ENCODE peak calls at places on chromosomes 5 and 9, in ten cellular contexts. One of them, this sample, is unnamed.

GRCh38 chr5:66829826-66830225 is 233.6 kb downstream of the MAST4 start:
- DNase-seq in H9: no peak
- DNase-seq in AG10803: peak
- DNase-seq in colonic mucosa: no peak
- DNase-seq in CD4-positive, alpha-beta T cell: no peak
- DNase-seq in GM20000: no peak
- DNase-seq in GM10248: no peak
- DNase-seq in osteoblast: no peak
- DNase-seq in DND-41: no peak
- DNase-seq in CD8-positive, alpha-beta T cell: no peak
- DNase-seq in this sample: no peak

GRCh38 chr9:118928723-118929122 is 440.5 kb downstream of the BRINP1 start:
- DNase-seq in CD8-positive, alpha-beta T cell: no peak
- DNase-seq in CD4-positive, alpha-beta T cell: no peak
- DNase-seq in H9: peak
- DNase-seq in GM20000: no peak
- DNase-seq in GM10248: no peak
- DNase-seq in osteoblast: no peak
- DNase-seq in AG10803: no peak
- DNase-seq in DND-41: no peak
- DNase-seq in colonic mucosa: no peak
- DNase-seq in this sample: no peak

GRCh38 chr5:66757219-66757833 is 161.1 kb downstream of the MAST4 start:
- DNase-seq in AG10803: peak
- DNase-seq in CD8-positive, alpha-beta T cell: no peak
- DNase-seq in H9: no peak
- DNase-seq in DND-41: peak
- DNase-seq in GM10248: peak
- DNase-seq in osteoblast: no peak
- DNase-seq in GM20000: peak
- DNase-seq in CD4-positive, alpha-beta T cell: no peak
- DNase-seq in colonic mucosa: no peak
- DNase-seq in this sample: no peak

GRCh38 chr5:123474238-123474637 is 37.7 kb upstream of the CSNK1G3 start:
- DNase-seq in colonic mucosa: no peak
- DNase-seq in osteoblast: no peak
- DNase-seq in DND-41: no peak
- DNase-seq in CD4-positive, alpha-beta T cell: no peak
- DNase-seq in AG10803: peak
- DNase-seq in H9: no peak
- DNase-seq in GM10248: no peak
- DNase-seq in CD8-positive, alpha-beta T cell: no peak
- DNase-seq in GM20000: no peak
- DNase-seq in this sample: no peak

GRCh38 chr5:164332349-164333196 is 827.2 kb downstream of the MAT2B start:
- DNase-seq in GM10248: no peak
- DNase-seq in CD8-positive, alpha-beta T cell: no peak
- DNase-seq in CD4-positive, alpha-beta T cell: no peak
- DNase-seq in DND-41: no peak
- DNase-seq in osteoblast: no peak
- DNase-seq in GM20000: no peak
- DNase-seq in H9: no peak
- DNase-seq in AG10803: no peak
- DNase-seq in colonic mucosa: no peak
- DNase-seq in this sample: no peak

GRCh38 chr5:78360674-78361225 is 333 bp downstream of the SCAMP1 start:
- DNase-seq in osteoblast: peak
- DNase-seq in CD8-positive, alpha-beta T cell: peak
- DNase-seq in CD4-positive, alpha-beta T cell: peak
- DNase-seq in GM20000: peak
- DNase-seq in AG10803: no peak
- DNase-seq in colonic mucosa: peak
- DNase-seq in DND-41: peak
- DNase-seq in GM10248: peak
- DNase-seq in H9: peak
- DNase-seq in this sample: peak

GRCh38 chr5:135934939-135935338 is 19.8 kb downstream of the LECT2 start:
- DNase-seq in GM10248: no peak
- DNase-seq in colonic mucosa: no peak
- DNase-seq in DND-41: no peak
- DNase-seq in CD4-positive, alpha-beta T cell: no peak
- DNase-seq in H9: no peak
- DNase-seq in CD8-positive, alpha-beta T cell: no peak
- DNase-seq in GM20000: no peak
- DNase-seq in osteoblast: peak
- DNase-seq in AG10803: peak
- DNase-seq in this sample: no peak

GRCh38 chr9:88060746-88061145 is 77.5 kb downstream of the SPATA31C2 start:
- DNase-seq in osteoblast: peak
- DNase-seq in H9: no peak
- DNase-seq in GM10248: no peak
- DNase-seq in AG10803: no peak
- DNase-seq in GM20000: no peak
- DNase-seq in CD4-positive, alpha-beta T cell: no peak
- DNase-seq in DND-41: no peak
- DNase-seq in colonic mucosa: no peak
- DNase-seq in CD8-positive, alpha-beta T cell: no peak
- DNase-seq in this sample: no peak

GRCh38 chr5:33785571-33785970 is 106.2 kb downstream of the ADAMTS12 start:
- DNase-seq in GM20000: no peak
- DNase-seq in DND-41: no peak
- DNase-seq in AG10803: no peak
- DNase-seq in colonic mucosa: no peak
- DNase-seq in CD8-positive, alpha-beta T cell: no peak
- DNase-seq in H9: no peak
- DNase-seq in GM10248: no peak
- DNase-seq in osteoblast: no peak
- DNase-seq in CD4-positive, alpha-beta T cell: no peak
- DNase-seq in this sample: no peak

GRCh38 chr5:998276-998974 is 10.2 kb upstream of the NKD2 start:
- DNase-seq in AG10803: no peak
- DNase-seq in DND-41: no peak
- DNase-seq in H9: no peak
- DNase-seq in CD8-positive, alpha-beta T cell: no peak
- DNase-seq in colonic mucosa: no peak
- DNase-seq in GM10248: no peak
- DNase-seq in CD4-positive, alpha-beta T cell: no peak
- DNase-seq in GM20000: no peak
- DNase-seq in osteoblast: peak
- DNase-seq in this sample: peak

GRCh38 chr5:997001-997474 is 11.6 kb upstream of the NKD2 start:
- DNase-seq in CD8-positive, alpha-beta T cell: no peak
- DNase-seq in AG10803: no peak
- DNase-seq in CD4-positive, alpha-beta T cell: no peak
- DNase-seq in GM10248: no peak
- DNase-seq in colonic mucosa: no peak
- DNase-seq in DND-41: peak
- DNase-seq in GM20000: no peak
- DNase-seq in osteoblast: peak
- DNase-seq in H9: peak
- DNase-seq in this sample: no peak

GRCh38 chr5:999724-1000123 is 8.9 kb upstream of the NKD2 start:
- DNase-seq in osteoblast: peak
- DNase-seq in DND-41: no peak
- DNase-seq in GM20000: no peak
- DNase-seq in GM10248: no peak
- DNase-seq in CD4-positive, alpha-beta T cell: no peak
- DNase-seq in CD8-positive, alpha-beta T cell: no peak
- DNase-seq in H9: no peak
- DNase-seq in colonic mucosa: no peak
- DNase-seq in AG10803: no peak
- DNase-seq in this sample: peak

GRCh38 chr5:998975-999501 is 9.6 kb upstream of the NKD2 start:
- DNase-seq in GM10248: no peak
- DNase-seq in CD8-positive, alpha-beta T cell: no peak
- DNase-seq in DND-41: no peak
- DNase-seq in AG10803: no peak
- DNase-seq in colonic mucosa: no peak
- DNase-seq in GM20000: no peak
- DNase-seq in H9: no peak
- DNase-seq in osteoblast: peak
- DNase-seq in CD4-positive, alpha-beta T cell: no peak
- DNase-seq in this sample: peak

GRCh38 chr5:997711-998110 is 10.9 kb upstream of the NKD2 start:
- DNase-seq in AG10803: no peak
- DNase-seq in osteoblast: peak
- DNase-seq in GM10248: no peak
- DNase-seq in GM20000: no peak
- DNase-seq in colonic mucosa: no peak
- DNase-seq in CD8-positive, alpha-beta T cell: no peak
- DNase-seq in H9: no peak
- DNase-seq in DND-41: no peak
- DNase-seq in CD4-positive, alpha-beta T cell: no peak
- DNase-seq in this sample: no peak
- TF ChIP-seq CTCF in AG10803: no peak
- TF ChIP-seq CTCF in osteoblast: no peak
- TF ChIP-seq CTCF in GM10248: no peak
- TF ChIP-seq CTCF in GM20000: no peak
- TF ChIP-seq CTCF in colonic mucosa: no peak
- TF ChIP-seq CTCF in CD8-positive, alpha-beta T cell: no peak
- TF ChIP-seq CTCF in H9: no peak
- TF ChIP-seq CTCF in DND-41: no peak
- TF ChIP-seq CTCF in CD4-positive, alpha-beta T cell: no peak
- TF ChIP-seq CTCF in this sample: no peak

DNA sequence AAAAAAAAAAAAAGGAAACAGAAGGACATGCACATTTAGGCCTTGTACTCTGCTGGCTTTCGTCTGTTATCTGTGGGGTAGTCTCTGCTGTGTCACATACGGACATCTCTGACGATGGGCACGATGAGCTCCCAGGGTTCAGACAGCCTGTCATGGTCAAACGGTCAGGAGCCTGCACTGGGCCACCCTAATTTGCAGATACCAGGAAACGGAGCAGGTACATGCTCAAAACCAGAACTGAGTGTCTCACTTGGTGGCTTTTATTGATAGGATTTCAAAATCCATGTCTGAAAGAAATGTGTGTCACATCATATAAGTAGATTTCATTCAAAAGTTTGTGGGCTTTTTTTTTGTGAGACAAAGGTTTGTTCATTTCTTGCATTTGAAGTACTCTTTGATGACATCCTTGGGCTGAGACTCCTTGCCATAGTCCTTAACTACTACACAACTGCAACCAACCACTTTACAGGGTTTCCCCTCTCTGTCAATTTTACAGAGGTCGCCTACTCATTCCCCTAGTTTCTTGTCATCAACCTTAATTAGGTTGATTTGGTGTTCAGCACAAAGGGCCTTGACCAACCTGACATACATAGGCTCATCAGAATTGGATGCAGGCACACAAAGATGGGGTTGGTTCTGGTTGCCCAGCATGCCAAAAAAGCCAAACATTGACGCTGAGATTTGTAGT is 9.0 kb downstream of the CKMT2 start:
- DNase-seq in CD4-positive, alpha-beta T cell: no peak
- DNase-seq in DND-41: no peak
- DNase-seq in CD8-positive, alpha-beta T cell: no peak
- DNase-seq in colonic mucosa: no peak
- DNase-seq in GM20000: no peak
- DNase-seq in H9: no peak
- DNase-seq in AG10803: no peak
- DNase-seq in GM10248: no peak
- DNase-seq in osteoblast: no peak
- DNase-seq in this sample: no peak
- TF ChIP-seq CTCF in CD4-positive, alpha-beta T cell: no peak
- TF ChIP-seq CTCF in DND-41: no peak
- TF ChIP-seq CTCF in CD8-positive, alpha-beta T cell: no peak
- TF ChIP-seq CTCF in colonic mucosa: no peak
- TF ChIP-seq CTCF in GM20000: no peak
- TF ChIP-seq CTCF in H9: no peak
- TF ChIP-seq CTCF in AG10803: no peak
- TF ChIP-seq CTCF in GM10248: no peak
- TF ChIP-seq CTCF in osteoblast: no peak
- TF ChIP-seq CTCF in this sample: no peak

GRCh38 chr5:6280425-6281100 is 97.8 kb downstream of the MED10 start:
- DNase-seq in GM20000: no peak
- DNase-seq in colonic mucosa: no peak
- DNase-seq in H9: no peak
- DNase-seq in CD4-positive, alpha-beta T cell: no peak
- DNase-seq in CD8-positive, alpha-beta T cell: no peak
- DNase-seq in AG10803: no peak
- DNase-seq in osteoblast: no peak
- DNase-seq in DND-41: no peak
- DNase-seq in GM10248: no peak
- DNase-seq in this sample: no peak
- TF ChIP-seq CTCF in GM20000: no peak
- TF ChIP-seq CTCF in colonic mucosa: no peak
- TF ChIP-seq CTCF in H9: no peak
- TF ChIP-seq CTCF in CD4-positive, alpha-beta T cell: no peak
- TF ChIP-seq CTCF in CD8-positive, alpha-beta T cell: no peak
- TF ChIP-seq CTCF in AG10803: no peak
- TF ChIP-seq CTCF in osteoblast: no peak
- TF ChIP-seq CTCF in DND-41: no peak
- TF ChIP-seq CTCF in GM10248: no peak
- TF ChIP-seq CTCF in this sample: no peak

DNA sequence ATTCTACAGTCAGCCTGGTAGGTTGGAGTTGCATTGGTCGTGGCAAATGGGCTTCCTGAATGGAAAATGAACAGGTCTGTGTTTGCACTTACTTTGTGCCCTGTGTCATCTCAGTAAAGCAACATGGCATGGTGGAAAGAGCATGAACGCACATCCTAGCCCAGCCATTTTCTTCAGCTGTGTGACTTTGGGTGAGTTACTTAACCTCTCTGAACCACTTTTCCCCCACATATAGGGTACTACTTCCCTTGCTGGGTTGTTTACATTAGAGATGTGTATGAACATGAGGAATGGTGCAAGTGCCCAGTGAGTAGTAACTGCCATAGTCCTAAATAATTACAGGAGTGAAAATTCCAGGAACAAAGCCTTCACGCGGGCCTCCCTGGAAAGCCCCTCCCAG is 83.6 kb downstream of the MVB12B start:
- DNase-seq in H9: no peak
- DNase-seq in osteoblast: no peak
- DNase-seq in AG10803: no peak
- DNase-seq in GM10248: no peak
- DNase-seq in DND-41: no peak
- DNase-seq in CD8-positive, alpha-beta T cell: no peak
- DNase-seq in CD4-positive, alpha-beta T cell: no peak
- DNase-seq in GM20000: no peak
- DNase-seq in colonic mucosa: no peak
- DNase-seq in this sample: no peak
- TF ChIP-seq CTCF in H9: no peak
- TF ChIP-seq CTCF in osteoblast: no peak
- TF ChIP-seq CTCF in AG10803: no peak
- TF ChIP-seq CTCF in GM10248: no peak
- TF ChIP-seq CTCF in DND-41: no peak
- TF ChIP-seq CTCF in CD8-positive, alpha-beta T cell: no peak
- TF ChIP-seq CTCF in CD4-positive, alpha-beta T cell: no peak
- TF ChIP-seq CTCF in GM20000: no peak
- TF ChIP-seq CTCF in colonic mucosa: no peak
- TF ChIP-seq CTCF in this sample: no peak

GRCh38 chr9:135224286-135224871 is 136.9 kb downstream of the OLFM1 start:
- DNase-seq in GM10248: no peak
- DNase-seq in CD8-positive, alpha-beta T cell: no peak
- DNase-seq in GM20000: no peak
- DNase-seq in DND-41: no peak
- DNase-seq in AG10803: no peak
- DNase-seq in osteoblast: peak
- DNase-seq in H9: no peak
- DNase-seq in colonic mucosa: no peak
- DNase-seq in CD4-positive, alpha-beta T cell: no peak
- DNase-seq in this sample: no peak
- TF ChIP-seq CTCF in GM10248: no peak
- TF ChIP-seq CTCF in CD8-positive, alpha-beta T cell: no peak
- TF ChIP-seq CTCF in GM20000: no peak
- TF ChIP-seq CTCF in DND-41: no peak
- TF ChIP-seq CTCF in AG10803: no peak
- TF ChIP-seq CTCF in osteoblast: no peak
- TF ChIP-seq CTCF in H9: no peak
- TF ChIP-seq CTCF in colonic mucosa: no peak
- TF ChIP-seq CTCF in CD4-positive, alpha-beta T cell: no peak
- TF ChIP-seq CTCF in this sample: no peak